ENCODE peak calls at places on chromosomes 6 and 20, in nine cellular contexts. V, S, U, I, D, E, N, T and C are unnamed samples.
A peak's percentile ranks its signal among the peaks of the same experiment; 100 is the strongest.

GRCh38 chr6:168155193-168155592 is 76.2 kb upstream of the FRMD1 start:
- DNase-seq in T (no peak), V (peak; percentile 12), U (peak; percentile 20), S (no peak), E (no peak), I (no peak), N (peak; percentile 58), D (no peak), C (peak; percentile 45)

GRCh38 chr6:53026526-53026925 is 31.4 kb upstream of the GSTA4 start:
- DNase-seq in D (no peak), S (no peak), N (no peak), E (no peak), V (no peak), I (no peak), T (no peak), U (no peak), C (no peak)

GRCh38 chr6:122623279-122623678 is 13.1 kb downstream of the PKIB start:
- DNase-seq in E (no peak), U (no peak), V (no peak), I (no peak), S (peak; percentile 11), D (no peak), T (no peak), N (no peak), C (no peak)

GRCh38 chr6:35149891-35150566 is 8.9 kb upstream of the TCP11 start:
- DNase-seq in T (no peak), N (no peak), U (no peak), V (no peak), D (no peak), S (no peak), E (no peak), I (no peak), C (no peak)

GRCh38 chr20:8509809-8510208 is 377.7 kb downstream of the PLCB1 start:
- DNase-seq in V (no peak), E (no peak), I (no peak), N (no peak), T (no peak), S (no peak), D (no peak), U (no peak), C (peak; percentile 51)

GRCh38 chr6:2240961-2241360 is 4.4 kb downstream of the GMDS start:
- DNase-seq in I (no peak), N (no peak), E (no peak), V (no peak), S (no peak), D (no peak), U (no peak), T (no peak), C (no peak)

GRCh38 chr6:154410619-154411044 is 54.0 kb upstream of the IPCEF1 start:
- DNase-seq in E (no peak), I (no peak), U (peak; percentile 60), V (peak; percentile 98), N (peak; percentile 98), T (no peak), D (peak; percentile 74), S (peak; percentile 48), C (peak; percentile 89)

GRCh38 chr6:167671977-167672687 is 154.6 kb upstream of the AFDN start:
- DNase-seq in N (no peak), E (no peak), I (no peak), V (no peak), D (no peak), S (no peak), U (no peak), T (no peak), C (no peak)

GRCh38 chr6:5510331-5510730 is 249.0 kb downstream of the FARS2 start:
- DNase-seq in E (no peak), D (no peak), T (no peak), V (no peak), U (no peak), I (no peak), N (no peak), S (no peak), C (no peak)

GRCh38 chr6:3259491-3259958 is 778 bp downstream of the PSMG4 start:
- DNase-seq in T (no peak), E (no peak), D (no peak), S (peak; percentile 36), U (peak; percentile 25), N (peak; percentile 24), I (peak; percentile 54), V (no peak), C (peak; percentile 45)
- TF ChIP-seq CTCF in T (no peak), E (no peak), D (no peak), S (no peak), U (no peak), N (peak; percentile 15), I (no peak), V (no peak), C (no peak)

DNA sequence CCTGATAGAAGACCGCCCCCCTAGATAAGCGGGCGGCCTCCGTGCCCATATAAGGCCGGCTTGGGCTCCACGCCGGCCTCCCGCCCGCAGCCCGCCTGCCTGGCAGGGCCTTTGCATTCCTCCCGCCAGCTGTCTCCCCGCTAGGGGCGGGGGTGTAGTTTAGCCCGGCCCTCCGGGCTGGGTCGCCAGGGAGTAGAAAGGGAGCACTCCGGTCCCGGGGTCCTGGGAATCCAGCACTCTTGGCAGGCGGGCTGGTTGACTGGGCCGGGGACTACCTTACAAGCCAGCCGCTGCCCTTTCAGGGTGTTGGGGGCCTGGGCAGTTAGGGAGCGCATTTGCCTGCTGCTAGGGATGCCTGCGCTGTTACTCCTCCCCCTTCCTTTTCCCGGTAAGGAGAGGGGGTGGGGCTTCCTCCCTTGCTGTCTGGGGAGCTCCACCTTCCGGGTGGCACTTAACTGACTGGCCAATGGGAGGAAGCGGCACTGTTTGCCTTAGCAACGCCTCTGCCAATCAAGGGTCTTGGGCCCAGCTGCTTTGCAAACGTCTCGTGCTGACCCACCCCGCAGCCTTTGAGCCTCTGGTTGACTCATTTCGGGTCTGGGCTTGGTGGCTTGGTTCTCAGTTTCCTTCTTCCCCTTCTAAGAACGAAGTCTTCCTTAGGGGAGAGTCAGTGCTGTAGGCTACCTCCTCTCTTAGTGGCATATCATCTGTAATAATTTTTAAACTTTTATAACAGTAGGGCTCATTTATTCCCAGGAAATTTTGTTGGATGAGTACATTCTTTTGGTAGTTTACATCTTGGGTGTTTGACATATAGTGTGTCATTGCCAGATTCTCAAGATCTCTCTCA is 3.4 kb downstream of the SRF start:
- DNase-seq in U (peak; percentile 98), N (peak; percentile 99), T (peak; percentile 96), D (peak; percentile 99), I (peak; percentile 97), S (peak; percentile 99), V (peak; percentile 99), E (peak; percentile 96), C (peak; percentile 99)
- TF ChIP-seq CTCF in U (no peak), N (no peak), T (peak; percentile 19), D (peak; percentile 23), I (no peak), S (peak; percentile 39), V (no peak), E (peak; percentile 34), C (no peak)

GRCh38 chr6:20870493-20870892 is 336.2 kb downstream of the CDKAL1 start:
- DNase-seq in N (no peak), I (no peak), T (no peak), E (no peak), D (no peak), V (no peak), U (no peak), S (no peak), C (no peak)

GRCh38 chr6:20877008-20877937 is 343.0 kb downstream of the CDKAL1 start:
- DNase-seq in S (peak; percentile 93), E (peak; percentile 1), D (peak; percentile 76), N (peak; percentile 93), V (peak; percentile 95), U (peak; percentile 49), I (peak; percentile 61), T (no peak), C (peak; percentile 89)

GRCh38 chr6:20875369-20875963 is 341.2 kb downstream of the CDKAL1 start:
- DNase-seq in E (no peak), N (peak; percentile 64), V (peak; percentile 74), T (no peak), S (peak; percentile 29), I (no peak), D (no peak), U (no peak), C (peak; percentile 43)

GRCh38 chr6:20876016-20876415 is 341.8 kb downstream of the CDKAL1 start:
- DNase-seq in S (no peak), D (no peak), I (no peak), N (peak; percentile 89), V (peak; percentile 65), E (no peak), U (no peak), T (no peak), C (no peak)

GRCh38 chr6:20873425-20874190 is 339.4 kb downstream of the CDKAL1 start:
- DNase-seq in S (no peak), V (peak; percentile 54), N (peak; percentile 25), D (no peak), I (no peak), U (no peak), E (no peak), T (no peak), C (peak; percentile 21)
- TF ChIP-seq CTCF in S (no peak), V (no peak), N (peak; percentile 24), D (no peak), I (no peak), U (no peak), E (no peak), T (no peak), C (no peak)

GRCh38 chr6:141682391-141682790 is 450.3 kb upstream of the GJE1 start:
- DNase-seq in S (no peak), E (no peak), D (no peak), V (no peak), T (no peak), U (no peak), I (no peak), N (no peak), C (no peak)
- TF ChIP-seq CTCF in S (no peak), E (no peak), D (no peak), V (no peak), T (no peak), U (no peak), I (no peak), N (no peak), C (no peak)

GRCh38 chr20:36548006-36548315 is 6.6 kb downstream of the MYL9 start:
- DNase-seq in N (no peak), E (no peak), U (no peak), D (peak; percentile 70), V (no peak), S (peak; percentile 39), I (no peak), T (no peak), C (no peak)
- TF ChIP-seq CTCF in N (peak; percentile 45), E (no peak), U (no peak), D (peak; percentile 17), V (no peak), S (peak; percentile 67), I (no peak), T (no peak), C (no peak)

GRCh38 chr20:43653966-43654365 is 12.9 kb upstream of the MYBL2 start:
- DNase-seq in I (no peak), D (no peak), S (no peak), E (no peak), T (no peak), N (no peak), U (no peak), V (no peak), C (no peak)
- TF ChIP-seq CTCF in I (no peak), D (no peak), S (no peak), E (no peak), T (no peak), N (no peak), U (no peak), V (no peak), C (no peak)

GRCh38 chr6:157339432-157339831 is 16.1 kb upstream of the TMEM242 start:
- DNase-seq in N (no peak), T (no peak), I (no peak), U (no peak), D (no peak), S (no peak), V (no peak), E (no peak), C (peak; percentile 9)
- TF ChIP-seq CTCF in N (peak; percentile 6), T (no peak), I (no peak), U (no peak), D (no peak), S (peak; percentile 81), V (no peak), E (no peak), C (no peak)

GRCh38 chr6:150685860-150686259 is 86.2 kb downstream of the PLEKHG1 start:
- DNase-seq in E (no peak), I (no peak), T (peak; percentile 61), D (no peak), V (peak; percentile 4), N (no peak), S (peak; percentile 23), U (peak; percentile 4), C (peak; percentile 62)
- TF ChIP-seq CTCF in E (peak; percentile 63), I (no peak), T (peak; percentile 63), D (no peak), V (peak; percentile 27), N (peak; percentile 66), S (peak; percentile 73), U (no peak), C (peak; percentile 61)